ENCODE peak calls at places on chromosomes 1 and 21, in four cellular contexts. Q, V, M and C are unnamed samples.

GRCh38 chr1:54335396-54336056 is 70.7 kb downstream of the SSBP3 start:
- DNase-seq in Q (peak; percentile 89), V (no peak), M (no peak), C (no peak)

GRCh38 chr1:94599090-94599813 is 57.7 kb upstream of the F3 start:
- DNase-seq in Q (no peak), V (no peak), M (no peak), C (peak; percentile 22)

GRCh38 chr1:27447883-27448282 is 42.1 kb downstream of the WASF2 start:
- DNase-seq in Q (no peak), V (no peak), M (no peak), C (no peak)

GRCh38 chr1:26771643-26772321 is 16.0 kb upstream of the PIGV start:
- DNase-seq in Q (peak; percentile 92), V (no peak), M (no peak), C (no peak)

GRCh38 chr1:145858238-145858936 is 494 bp downstream of the PIAS3 start:
- DNase-seq in Q (no peak), V (no peak), M (peak; percentile 37), C (peak; percentile 69)

GRCh38 chr1:63794354-63794753 is 20.5 kb downstream of the ROR1 start:
- DNase-seq in Q (no peak), V (no peak), M (no peak), C (no peak)

GRCh38 chr1:160607051-160608032 is 28.0 kb upstream of the CD84 start:
- DNase-seq in Q (peak; percentile 48), V (peak; percentile 26), M (no peak), C (peak; percentile 47)

GRCh38 chr1:61887076-61887867 is 145.0 kb downstream of the PATJ start:
- DNase-seq in Q (no peak), V (no peak), M (no peak), C (no peak)

GRCh38 chr1:8089535-8090228 is 63.6 kb upstream of the ERRFI1 start:
- DNase-seq in Q (peak; percentile 44), V (no peak), M (no peak), C (no peak)

GRCh38 chr1:150507912-150508864 is at the start of gene ECM1:
- DNase-seq in Q (peak; percentile 61), V (no peak), M (no peak), C (no peak)

GRCh38 chr1:28173980-28174297 is 2.6 kb downstream of the PTAFR start:
- DNase-seq in Q (no peak), V (no peak), M (no peak), C (no peak)

GRCh38 chr1:107936498-107937481 is 28.2 kb downstream of the VAV3 start:
- DNase-seq in Q (peak; percentile 91), V (no peak), M (no peak), C (peak; percentile 27)

GRCh38 chr1:91335607-91336006 is 69.0 kb downstream of the HFM1 start:
- DNase-seq in Q (no peak), V (no peak), M (no peak), C (no peak)

GRCh38 chr1:94418664-94419655 is 771 bp downstream of the ABCD3 start:
- DNase-seq in Q (no peak), V (no peak), M (no peak), C (peak; percentile 55)

GRCh38 chr1:217471403-217471802 is 159.5 kb downstream of the GPATCH2 start:
- DNase-seq in Q (no peak), V (no peak), M (no peak), C (no peak)

GRCh38 chr1:40059292-40059959 is 18.9 kb downstream of the CAP1 start:
- DNase-seq in Q (no peak), V (no peak), M (no peak), C (no peak)

GRCh38 chr1:175555266-175555665 is 188.1 kb downstream of the TNR start:
- DNase-seq in Q (no peak), V (no peak), M (no peak), C (no peak)

GRCh38 chr1:219153741-219154140 is 19.9 kb upstream of the LYPLAL1 start:
- DNase-seq in Q (no peak), V (no peak), M (no peak), C (no peak)

GRCh38 chr1:214548988-214549387 is 2.4 kb downstream of the PTPN14 start:
- DNase-seq in Q (no peak), V (no peak), M (no peak), C (peak; percentile 21)

GRCh38 chr1:201655243-201655642 is 116.3 kb downstream of the NAV1 start:
- DNase-seq in Q (no peak), V (no peak), M (no peak), C (no peak)

GRCh38 chr1:171913385-171913784 is 72.1 kb downstream of the DNM3 start:
- DNase-seq in Q (peak; percentile 1), V (no peak), M (no peak), C (no peak)

GRCh38 chr1:212119397-212119837 is 83.9 kb downstream of the DTL start:
- DNase-seq in Q (no peak), V (no peak), M (no peak), C (peak; percentile 48)

GRCh38 chr21:45169001-45169400 is 94.6 kb downstream of the ADARB1 start:
- DNase-seq in Q (no peak), V (no peak), M (no peak), C (no peak)

GRCh38 chr1:228334226-228334935 is 72.3 kb downstream of the TRIM11 start:
- DNase-seq in Q (no peak), V (no peak), M (no peak), C (no peak)

GRCh38 chr1:30117685-30118084 is 605.7 kb downstream of the MATN1 start:
- DNase-seq in Q (no peak), V (no peak), M (no peak), C (no peak)

GRCh38 chr1:182784556-182785171 is 4.9 kb upstream of the NPL start:
- DNase-seq in Q (no peak), V (no peak), M (no peak), C (no peak)

GRCh38 chr1:110634455-110635281 is 28.5 kb upstream of the KCNA2 start:
- DNase-seq in Q (no peak), V (no peak), M (peak; percentile 47), C (no peak)

GRCh38 chr1:231362325-231362724 is 24.2 kb downstream of the SPRTN start:
- DNase-seq in Q (no peak), V (no peak), M (no peak), C (no peak)

GRCh38 chr1:25729774-25730173 is 70.2 kb upstream of the SELENON start:
- DNase-seq in Q (no peak), V (no peak), M (no peak), C (no peak)

GRCh38 chr1:204652556-204652955 is 33.0 kb downstream of the LRRN2 start:
- DNase-seq in Q (no peak), V (no peak), M (no peak), C (peak; percentile 15)

GRCh38 chr1:46735708-46736324 is 16.9 kb upstream of the EFCAB14 start:
- DNase-seq in Q (peak; percentile 30), V (peak; percentile 49), M (no peak), C (peak; percentile 21)

GRCh38 chr1:116006486-116006964 is 30.2 kb downstream of the SLC22A15 start:
- DNase-seq in Q (no peak), V (no peak), M (no peak), C (no peak)